ENCODE peak calls at places on chromosomes 5 and 9, in eight cellular contexts. B is GM13976, E is RWPE1, J is PC-9, Y is A549, Q is lower leg skin, X is heart left ventricle, W is AG10803. S is an unnamed sample.

GRCh38 chr9:133114886-133115603 is 6.0 kb downstream of the RALGDS start:
- DNase-seq in J (no peak), Y (no peak), B (no peak), Q (no peak), W (no peak), X (no peak), E (no peak), S (no peak)

GRCh38 chr9:81759680-81760215 is 70.4 kb upstream of the TLE1 start:
- DNase-seq in Q (no peak), E (peak; percentile 59), B (no peak), W (peak; percentile 56), Y (peak; percentile 66), J (peak; percentile 47), X (no peak), S (no peak)

GRCh38 chr5:96579711-96580110 is 82.5 kb upstream of the CAST start:
- DNase-seq in W (no peak), Y (no peak), Q (no peak), X (no peak), E (no peak), J (no peak), B (no peak), S (no peak)

GRCh38 chr9:14084867-14085266 is 229.1 kb downstream of the NFIB start:
- DNase-seq in B (no peak), X (no peak), E (no peak), W (no peak), Q (no peak), J (no peak), Y (no peak), S (no peak)

GRCh38 chr5:96149021-96149420 is 187.4 kb upstream of the ELL2 start:
- DNase-seq in E (no peak), Y (no peak), X (no peak), J (no peak), B (no peak), Q (no peak), W (no peak), S (no peak)

GRCh38 chr5:16588434-16589214 is 28.2 kb downstream of the RETREG1 start:
- DNase-seq in J (no peak), X (no peak), E (no peak), W (no peak), Y (no peak), B (no peak), Q (no peak), S (no peak)

GRCh38 chr5:67879619-67880357 is 335.8 kb upstream of the PIK3R1 start:
- DNase-seq in E (peak; percentile 81), B (no peak), Q (no peak), Y (no peak), X (no peak), W (peak; percentile 29), J (peak; percentile 43), S (peak; percentile 24)

GRCh38 chr9:5688109-5688508 is 59.2 kb downstream of the RIC1 start:
- DNase-seq in W (no peak), Q (no peak), Y (no peak), X (no peak), B (no peak), E (no peak), J (no peak), S (no peak)

GRCh38 chr5:76256116-76256889 is 146.8 kb upstream of the IQGAP2 start:
- DNase-seq in J (peak; percentile 58), X (no peak), Q (peak; percentile 59), Y (peak; percentile 41), W (peak; percentile 66), E (peak; percentile 79), B (peak; percentile 64), S (peak; percentile 77)

GRCh38 chr5:94361161-94361560 is 257.2 kb downstream of the KIAA0825 start:
- DNase-seq in E (no peak), J (no peak), B (no peak), X (no peak), W (peak; percentile 61), Y (no peak), Q (no peak), S (no peak)

GRCh38 chr9:68678430-68678829 is 26.6 kb upstream of the PIP5K1B start:
- DNase-seq in W (no peak), J (no peak), Y (no peak), X (no peak), E (no peak), Q (no peak), B (no peak), S (peak; percentile 20)

GRCh38 chr5:143860211-143860610 is 48.2 kb downstream of the HMHB1 start:
- DNase-seq in W (no peak), Q (no peak), X (no peak), B (no peak), Y (peak; percentile 12), J (no peak), E (no peak), S (peak; percentile 7)

GRCh38 chr9:134127616-134128015 is 8.3 kb upstream of the WDR5 start:
- DNase-seq in Q (no peak), W (no peak), J (no peak), X (no peak), E (no peak), Y (no peak), B (no peak), S (no peak)

GRCh38 chr5:140220032-140220697 is 45.2 kb downstream of the CYSTM1 start:
- DNase-seq in Y (no peak), X (no peak), W (peak; percentile 29), E (peak; percentile 34), Q (no peak), J (peak; percentile 46), B (no peak), S (no peak)

GRCh38 chr9:90420714-90421513 is 221.7 kb downstream of the DIRAS2 start:
- DNase-seq in Q (no peak), J (no peak), X (no peak), W (no peak), E (no peak), B (no peak), Y (no peak), S (no peak)

GRCh38 chr9:90421786-90422185 is 220.8 kb downstream of the DIRAS2 start:
- DNase-seq in X (no peak), E (no peak), J (no peak), Q (no peak), W (no peak), Y (no peak), B (no peak), S (no peak)

GRCh38 chr9:90423661-90424193 is 218.9 kb downstream of the DIRAS2 start:
- DNase-seq in X (no peak), Y (peak; percentile 51), E (no peak), Q (no peak), W (no peak), B (no peak), J (no peak), S (no peak)

GRCh38 chr9:90420211-90420610 is 222.4 kb downstream of the DIRAS2 start:
- DNase-seq in J (no peak), E (no peak), Q (no peak), X (no peak), W (no peak), B (no peak), Y (no peak), S (no peak)
- TF ChIP-seq CTCF in J (no peak), E (no peak), Q (no peak), X (no peak), W (no peak), B (no peak), Y (no peak), S (no peak)

GRCh38 chr9:128841704-128842492 is 12.3 kb upstream of the SPOUT1 start:
- DNase-seq in J (no peak), X (no peak), Q (no peak), E (no peak), Y (no peak), W (no peak), B (no peak), S (no peak)
- TF ChIP-seq CTCF in J (no peak), X (no peak), Q (no peak), E (no peak), Y (no peak), W (no peak), B (no peak), S (no peak)

GRCh38 chr5:37983463-37983862 is 143.6 kb upstream of the GDNF start:
- DNase-seq in X (no peak), E (no peak), Q (no peak), B (no peak), J (no peak), W (no peak), Y (no peak), S (no peak)

GRCh38 chr5:37989884-37990283 is 150.0 kb upstream of the GDNF start:
- DNase-seq in J (no peak), Q (no peak), E (no peak), B (no peak), X (no peak), W (no peak), Y (no peak), S (no peak)

GRCh38 chr5:37988454-37989046 is 148.7 kb upstream of the GDNF start:
- DNase-seq in Y (no peak), X (no peak), Q (no peak), J (no peak), W (no peak), E (no peak), B (no peak), S (no peak)

GRCh38 chr5:37979559-37979958 is 139.7 kb upstream of the GDNF start:
- DNase-seq in W (no peak), X (no peak), B (no peak), Y (no peak), E (no peak), Q (no peak), J (no peak), S (no peak)

DNA sequence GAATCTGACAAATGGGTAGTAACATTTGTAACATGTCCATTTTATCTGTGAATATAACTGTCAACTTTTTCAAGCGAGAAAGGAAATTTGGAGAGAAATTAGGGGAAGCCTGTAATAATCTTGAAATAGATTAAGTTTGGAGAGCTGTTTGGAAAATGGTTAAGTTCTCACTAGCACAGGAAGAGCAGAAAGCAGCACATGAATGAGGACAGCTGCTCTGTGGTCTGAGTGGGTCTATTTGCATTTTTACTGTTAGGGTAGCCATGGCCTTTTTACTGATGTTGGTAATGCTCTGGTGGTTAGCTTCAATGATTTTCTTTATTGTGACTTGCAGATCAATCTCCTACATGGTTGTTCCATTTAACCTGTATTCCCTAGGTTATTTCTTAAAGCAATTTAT is 144.5 kb upstream of the GDNF start:
- DNase-seq in W (no peak), J (no peak), E (no peak), Q (no peak), Y (no peak), B (no peak), X (no peak), S (no peak)
- TF ChIP-seq CTCF in W (no peak), J (no peak), E (no peak), Q (no peak), Y (no peak), B (no peak), X (no peak), S (no peak)

DNA sequence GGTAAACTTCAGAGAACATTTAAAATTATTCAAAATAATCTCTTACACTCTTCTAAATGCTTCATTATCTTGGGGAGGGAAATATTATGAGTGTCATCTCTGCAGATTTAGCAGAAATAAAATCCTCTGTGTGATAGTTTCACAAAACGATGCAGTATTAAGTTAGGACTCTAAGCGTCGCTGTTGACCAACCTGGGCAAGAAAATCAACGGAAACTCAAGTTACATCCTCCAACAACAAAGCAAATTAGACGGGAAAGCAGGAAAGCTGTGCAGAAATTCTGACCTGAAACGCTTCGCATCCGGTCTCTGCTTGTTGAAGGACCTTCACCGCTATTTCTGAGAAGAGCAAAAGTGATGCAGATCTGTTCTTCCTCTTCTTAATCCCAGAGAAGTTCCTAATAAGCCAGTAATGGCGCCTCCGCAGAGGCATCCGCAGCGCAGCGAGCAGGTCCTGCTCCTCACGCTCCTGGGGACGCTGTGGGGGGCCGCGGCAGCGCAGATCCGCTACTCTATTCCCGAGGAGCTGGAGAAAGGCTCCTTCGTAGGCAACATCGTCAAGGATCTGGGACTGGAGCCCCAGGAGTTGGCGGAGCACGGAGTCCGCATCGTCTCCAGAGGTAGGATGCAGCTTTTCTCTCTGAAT is at the start of gene PCDHGA6:
- DNase-seq in E (no peak), Y (no peak), X (no peak), J (no peak), B (no peak), W (peak; percentile 38), Q (no peak), S (no peak)
- TF ChIP-seq CTCF in E (peak; percentile 12), Y (no peak), X (peak; percentile 30), J (peak; percentile 46), B (peak; percentile 15), W (peak; percentile 69), Q (no peak), S (no peak)

S was measured in Calu3.